ENCODE peak calls at places on chromosome 16, in seven cellular contexts. L, Z, J, V, Q, G and K are unnamed samples.

GRCh38 chr16:4172070-4172469 is 55.8 kb upstream of the ADCY9 start:
- DNase-seq in L (no peak), Z (peak; percentile 18), J (no peak), V (no peak), Q (no peak), G (no peak), K (no peak)

GRCh38 chr16:34803683-34804416 is 1344.4 kb downstream of the TP53TG3F start:
- DNase-seq in L (no peak), Z (no peak), J (peak; percentile 7), V (no peak), Q (no peak), G (no peak), K (no peak)

GRCh38 chr16:80283450-80284392 is 257.1 kb upstream of the DYNLRB2 start:
- DNase-seq in L (no peak), Z (no peak), J (no peak), V (no peak), Q (no peak), G (no peak), K (no peak)

GRCh38 chr16:65445313-65446260 is 323.7 kb upstream of the CDH11 start:
- DNase-seq in L (no peak), Z (no peak), J (no peak), V (no peak), Q (no peak), G (no peak), K (no peak)

GRCh38 chr16:59878479-59878878 is 1144.4 kb upstream of the GOT2 start:
- DNase-seq in L (no peak), Z (no peak), J (no peak), V (no peak), Q (no peak), G (no peak), K (peak; percentile 93)

GRCh38 chr16:70427786-70428177 is 11.1 kb downstream of the ST3GAL2 start:
- DNase-seq in L (no peak), Z (no peak), J (no peak), V (no peak), Q (no peak), G (no peak), K (no peak)

GRCh38 chr16:66728804-66729203 is 22.6 kb downstream of the DYNC1LI2 start:
- DNase-seq in L (no peak), Z (no peak), J (no peak), V (no peak), Q (no peak), G (no peak), K (no peak)

GRCh38 chr16:84730406-84731106 is 30.8 kb downstream of the USP10 start:
- DNase-seq in L (peak; percentile 74), Z (peak; percentile 83), J (no peak), V (peak; percentile 81), Q (peak; percentile 57), G (peak; percentile 71), K (peak; percentile 91)

GRCh38 chr16:74841904-74842303 is 67.3 kb upstream of the FA2H start:
- DNase-seq in L (no peak), Z (no peak), J (no peak), V (no peak), Q (no peak), G (no peak), K (no peak)

GRCh38 chr16:57357330-57358151 is 1.0 kb upstream of the CCL22 start:
- DNase-seq in L (no peak), Z (no peak), J (no peak), V (no peak), Q (no peak), G (no peak), K (no peak)

GRCh38 chr16:88318521-88318920 is 64.2 kb upstream of the ZNF469 start:
- DNase-seq in L (no peak), Z (no peak), J (no peak), V (peak; percentile 46), Q (no peak), G (no peak), K (no peak)

GRCh38 chr16:70345840-70346239 is 863 bp upstream of the DDX19A start:
- DNase-seq in L (no peak), Z (no peak), J (no peak), V (no peak), Q (no peak), G (no peak), K (no peak)

GRCh38 chr16:78984887-78985464 is 615.6 kb downstream of the MAF start:
- DNase-seq in L (no peak), Z (no peak), J (peak; percentile 30), V (no peak), Q (no peak), G (no peak), K (no peak)

GRCh38 chr16:21996923-21997692 is 3.8 kb downstream of the PDZD9 start:
- DNase-seq in L (no peak), Z (no peak), J (no peak), V (no peak), Q (no peak), G (no peak), K (no peak)

GRCh38 chr16:85421338-85422123 is 191.6 kb upstream of the GSE1 start:
- DNase-seq in L (no peak), Z (no peak), J (no peak), V (peak; percentile 11), Q (peak; percentile 14), G (no peak), K (no peak)

GRCh38 chr16:7313170-7313569 is 19.5 kb upstream of the RBFOX1 start:
- DNase-seq in L (no peak), Z (no peak), J (no peak), V (no peak), Q (no peak), G (peak; percentile 59), K (no peak)
- TF ChIP-seq CTCF in L (no peak), Z (no peak), J (peak; percentile 60), V (peak; percentile 48), Q (peak; percentile 44), G (peak; percentile 62), K (peak; percentile 23)

DNA sequence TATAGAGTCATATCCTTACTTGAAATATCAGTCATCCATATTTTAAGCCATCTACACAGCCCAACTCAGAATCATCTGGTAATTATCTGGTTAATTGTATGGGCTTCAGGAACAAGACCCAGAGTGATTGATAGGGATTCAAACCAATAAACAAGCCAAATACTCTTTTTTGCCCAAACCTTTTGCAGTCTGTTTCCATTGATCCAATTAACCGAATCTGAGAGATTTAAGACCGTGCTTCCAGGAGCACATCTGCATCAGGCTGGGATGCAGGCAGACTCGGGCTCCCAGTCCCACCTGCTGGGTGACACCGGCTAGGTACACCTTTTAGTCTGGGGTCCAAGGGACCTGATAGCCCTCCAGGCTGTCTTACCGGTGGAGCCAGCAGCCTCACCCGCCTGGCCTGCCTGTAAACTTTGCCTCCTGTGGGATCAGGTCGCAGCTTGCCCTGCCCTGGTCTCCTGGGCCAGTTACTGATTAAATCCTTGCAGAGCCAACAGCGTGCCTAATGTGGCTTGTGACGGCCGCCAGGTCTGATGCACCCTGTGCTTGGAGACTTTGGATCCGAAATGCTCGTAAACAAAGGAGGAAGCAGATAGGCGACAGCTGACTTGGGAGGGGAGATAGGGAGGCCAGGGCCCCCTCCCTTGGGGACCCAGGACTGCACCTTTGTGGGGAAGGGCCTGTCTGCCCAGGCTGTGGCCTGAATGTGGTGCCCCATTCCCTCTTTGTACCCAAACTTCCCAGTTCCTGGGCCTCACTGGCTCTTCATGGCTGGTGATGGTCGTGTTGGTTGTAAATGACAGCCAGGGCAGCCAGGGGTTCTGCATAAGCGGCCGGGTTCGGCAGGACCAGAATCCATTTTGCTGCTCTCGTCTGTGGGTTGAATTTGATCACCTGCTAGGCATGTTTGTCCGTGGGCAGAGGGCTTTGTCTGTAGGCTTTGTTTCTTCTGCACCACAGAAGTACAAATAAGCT is 3.8 kb downstream of the CMIP start:
- DNase-seq in L (no peak), Z (no peak), J (no peak), V (no peak), Q (no peak), G (peak; percentile 44), K (no peak)
- H3K4me3 ChIP-seq in L (no peak overlapping the region), Z (no peak overlapping the region), J (peak overlapping the region; percentile 90), V (no peak overlapping the region), Q (peak overlapping the region; percentile 80), G (peak overlapping the region; percentile 93), K (peak overlapping the region; percentile 15)

GRCh38 chr16:9415588-9415987 is 324.1 kb downstream of the HAPSTR1 start:
- DNase-seq in L (no peak), Z (no peak), J (no peak), V (no peak), Q (no peak), G (peak; percentile 27), K (no peak)
- TF ChIP-seq CTCF in L (no peak), Z (no peak), J (no peak), V (no peak), Q (no peak), G (peak; percentile 36), K (no peak)

GRCh38 chr16:11101283-11101682 is 154.7 kb downstream of the SOCS1 start:
- DNase-seq in L (no peak), Z (no peak), J (no peak), V (no peak), Q (no peak), G (no peak), K (no peak)

GRCh38 chr16:11098601-11099377 is 154.4 kb downstream of the CLEC16A start:
- DNase-seq in L (no peak), Z (no peak), J (no peak), V (no peak), Q (no peak), G (no peak), K (no peak)

GRCh38 chr16:11100239-11100750 is 155.7 kb downstream of the SOCS1 start:
- DNase-seq in L (peak; percentile 46), Z (peak; percentile 94), J (peak; percentile 53), V (peak; percentile 51), Q (peak; percentile 66), G (peak; percentile 68), K (peak; percentile 98)

GRCh38 chr16:11097782-11098167 is 153.4 kb downstream of the CLEC16A start:
- DNase-seq in L (no peak), Z (no peak), J (no peak), V (no peak), Q (no peak), G (no peak), K (no peak)

GRCh38 chr16:11099672-11100195 is 155.4 kb downstream of the CLEC16A start:
- DNase-seq in L (no peak), Z (no peak), J (no peak), V (no peak), Q (no peak), G (no peak), K (no peak)
- H3K4me3 ChIP-seq in L (no peak overlapping the region), Z (no peak overlapping the region), J (no peak overlapping the region), V (no peak overlapping the region), Q (no peak overlapping the region), G (no peak overlapping the region), K (no peak overlapping the region)